ENCODE peak calls at places on chromosomes 11 and 22, in ten cellular contexts. One of them, this sample, is unnamed.

GRCh38 chr11:35138606-35138948 is 394 bp upstream of the CD44 start:
- DNase-seq in transverse colon: no peak
- DNase-seq in sigmoid colon: no peak
- DNase-seq in prostate gland: no peak
- DNase-seq in spleen: no peak
- DNase-seq in esophagus muscularis mucosa: no peak
- DNase-seq in H1: no peak
- DNase-seq in stomach: no peak
- DNase-seq in K562: no peak
- DNase-seq in upper lobe of left lung: peak; percentile 44
- DNase-seq in this sample: no peak

GRCh38 chr11:103295704-103296103 is 186.5 kb downstream of the DYNC2H1 start:
- DNase-seq in transverse colon: no peak
- DNase-seq in sigmoid colon: no peak
- DNase-seq in prostate gland: no peak
- DNase-seq in spleen: no peak
- DNase-seq in esophagus muscularis mucosa: no peak
- DNase-seq in H1: no peak
- DNase-seq in stomach: no peak
- DNase-seq in K562: no peak
- DNase-seq in upper lobe of left lung: no peak
- DNase-seq in this sample: no peak

GRCh38 chr22:37222440-37222971 is 10.2 kb upstream of the SSTR3 start:
- DNase-seq in transverse colon: peak; percentile 28
- DNase-seq in sigmoid colon: no peak
- DNase-seq in prostate gland: no peak
- DNase-seq in spleen: peak; percentile 91
- DNase-seq in esophagus muscularis mucosa: no peak
- DNase-seq in H1: no peak
- DNase-seq in stomach: no peak
- DNase-seq in K562: no peak
- DNase-seq in upper lobe of left lung: no peak
- DNase-seq in this sample: no peak

GRCh38 chr11:84914511-84914910 is 712.6 kb downstream of the DLG2 start:
- DNase-seq in transverse colon: no peak
- DNase-seq in sigmoid colon: no peak
- DNase-seq in prostate gland: no peak
- DNase-seq in spleen: no peak
- DNase-seq in esophagus muscularis mucosa: no peak
- DNase-seq in H1: no peak
- DNase-seq in stomach: no peak
- DNase-seq in K562: no peak
- DNase-seq in upper lobe of left lung: no peak
- DNase-seq in this sample: no peak

GRCh38 chr22:49705631-49706352 is 121.9 kb downstream of the BRD1 start:
- DNase-seq in transverse colon: no peak
- DNase-seq in sigmoid colon: no peak
- DNase-seq in prostate gland: no peak
- DNase-seq in spleen: peak; percentile 59
- DNase-seq in esophagus muscularis mucosa: no peak
- DNase-seq in H1: no peak
- DNase-seq in stomach: no peak
- DNase-seq in K562: no peak
- DNase-seq in upper lobe of left lung: no peak
- DNase-seq in this sample: no peak

GRCh38 chr11:8092587-8093424 is 11.8 kb downstream of the TUB start:
- DNase-seq in transverse colon: peak; percentile 63
- DNase-seq in sigmoid colon: peak; percentile 79
- DNase-seq in prostate gland: peak; percentile 43
- DNase-seq in spleen: peak; percentile 64
- DNase-seq in esophagus muscularis mucosa: no peak
- DNase-seq in H1: no peak
- DNase-seq in stomach: peak; percentile 68
- DNase-seq in K562: peak; percentile 78
- DNase-seq in upper lobe of left lung: peak; percentile 49
- DNase-seq in this sample: peak; percentile 61

GRCh38 chr11:848988-849824 is 6.6 kb downstream of the TSPAN4 start:
- DNase-seq in transverse colon: no peak
- DNase-seq in sigmoid colon: no peak
- DNase-seq in prostate gland: no peak
- DNase-seq in spleen: no peak
- DNase-seq in esophagus muscularis mucosa: no peak
- DNase-seq in H1: no peak
- DNase-seq in stomach: no peak
- DNase-seq in K562: no peak
- DNase-seq in upper lobe of left lung: no peak
- DNase-seq in this sample: peak; percentile 28

GRCh38 chr11:60370252-60370810 is 8.0 kb upstream of the MS4A7 start:
- DNase-seq in transverse colon: no peak
- DNase-seq in sigmoid colon: no peak
- DNase-seq in prostate gland: no peak
- DNase-seq in spleen: no peak
- DNase-seq in esophagus muscularis mucosa: no peak
- DNase-seq in H1: no peak
- DNase-seq in stomach: no peak
- DNase-seq in K562: no peak
- DNase-seq in upper lobe of left lung: no peak
- DNase-seq in this sample: no peak

GRCh38 chr11:5701184-5701583 is 11.6 kb downstream of the TRIM22 start:
- DNase-seq in transverse colon: no peak
- DNase-seq in sigmoid colon: no peak
- DNase-seq in prostate gland: no peak
- DNase-seq in spleen: no peak
- DNase-seq in esophagus muscularis mucosa: no peak
- DNase-seq in H1: no peak
- DNase-seq in stomach: no peak
- DNase-seq in K562: no peak
- DNase-seq in upper lobe of left lung: no peak
- DNase-seq in this sample: no peak

GRCh38 chr11:31799794-31800397 is 11.2 kb downstream of the PAX6 start:
- DNase-seq in transverse colon: no peak
- DNase-seq in sigmoid colon: no peak
- DNase-seq in prostate gland: no peak
- DNase-seq in spleen: no peak
- DNase-seq in esophagus muscularis mucosa: peak; percentile 37
- DNase-seq in H1: no peak
- DNase-seq in stomach: no peak
- DNase-seq in K562: no peak
- DNase-seq in upper lobe of left lung: no peak
- DNase-seq in this sample: no peak

GRCh38 chr11:16966633-16967346 is 47.4 kb downstream of the PLEKHA7 start:
- DNase-seq in transverse colon: peak; percentile 74
- DNase-seq in sigmoid colon: no peak
- DNase-seq in prostate gland: no peak
- DNase-seq in spleen: no peak
- DNase-seq in esophagus muscularis mucosa: no peak
- DNase-seq in H1: no peak
- DNase-seq in stomach: peak; percentile 44
- DNase-seq in K562: no peak
- DNase-seq in upper lobe of left lung: no peak
- DNase-seq in this sample: no peak

GRCh38 chr11:129694966-129695365 is 120.7 kb upstream of the TMEM45B start:
- DNase-seq in transverse colon: no peak
- DNase-seq in sigmoid colon: no peak
- DNase-seq in prostate gland: no peak
- DNase-seq in spleen: no peak
- DNase-seq in esophagus muscularis mucosa: no peak
- DNase-seq in H1: no peak
- DNase-seq in stomach: no peak
- DNase-seq in K562: no peak
- DNase-seq in upper lobe of left lung: no peak
- DNase-seq in this sample: peak; percentile 16

GRCh38 chr11:43823316-43823715 is 57.3 kb upstream of the ALKBH3 start:
- DNase-seq in transverse colon: no peak
- DNase-seq in sigmoid colon: no peak
- DNase-seq in prostate gland: no peak
- DNase-seq in spleen: no peak
- DNase-seq in esophagus muscularis mucosa: no peak
- DNase-seq in H1: no peak
- DNase-seq in stomach: no peak
- DNase-seq in K562: no peak
- DNase-seq in upper lobe of left lung: no peak
- DNase-seq in this sample: no peak

GRCh38 chr11:93489841-93490240 is 53.4 kb downstream of the SMCO4 start:
- DNase-seq in transverse colon: no peak
- DNase-seq in sigmoid colon: no peak
- DNase-seq in prostate gland: no peak
- DNase-seq in spleen: no peak
- DNase-seq in esophagus muscularis mucosa: no peak
- DNase-seq in H1: no peak
- DNase-seq in stomach: no peak
- DNase-seq in K562: no peak
- DNase-seq in upper lobe of left lung: no peak
- DNase-seq in this sample: no peak

GRCh38 chr11:109029927-109030326 is 365.1 kb downstream of the DDX10 start:
- DNase-seq in transverse colon: no peak
- DNase-seq in sigmoid colon: no peak
- DNase-seq in prostate gland: no peak
- DNase-seq in spleen: no peak
- DNase-seq in esophagus muscularis mucosa: peak; percentile 53
- DNase-seq in H1: no peak
- DNase-seq in stomach: no peak
- DNase-seq in K562: no peak
- DNase-seq in upper lobe of left lung: no peak
- DNase-seq in this sample: no peak

DNA sequence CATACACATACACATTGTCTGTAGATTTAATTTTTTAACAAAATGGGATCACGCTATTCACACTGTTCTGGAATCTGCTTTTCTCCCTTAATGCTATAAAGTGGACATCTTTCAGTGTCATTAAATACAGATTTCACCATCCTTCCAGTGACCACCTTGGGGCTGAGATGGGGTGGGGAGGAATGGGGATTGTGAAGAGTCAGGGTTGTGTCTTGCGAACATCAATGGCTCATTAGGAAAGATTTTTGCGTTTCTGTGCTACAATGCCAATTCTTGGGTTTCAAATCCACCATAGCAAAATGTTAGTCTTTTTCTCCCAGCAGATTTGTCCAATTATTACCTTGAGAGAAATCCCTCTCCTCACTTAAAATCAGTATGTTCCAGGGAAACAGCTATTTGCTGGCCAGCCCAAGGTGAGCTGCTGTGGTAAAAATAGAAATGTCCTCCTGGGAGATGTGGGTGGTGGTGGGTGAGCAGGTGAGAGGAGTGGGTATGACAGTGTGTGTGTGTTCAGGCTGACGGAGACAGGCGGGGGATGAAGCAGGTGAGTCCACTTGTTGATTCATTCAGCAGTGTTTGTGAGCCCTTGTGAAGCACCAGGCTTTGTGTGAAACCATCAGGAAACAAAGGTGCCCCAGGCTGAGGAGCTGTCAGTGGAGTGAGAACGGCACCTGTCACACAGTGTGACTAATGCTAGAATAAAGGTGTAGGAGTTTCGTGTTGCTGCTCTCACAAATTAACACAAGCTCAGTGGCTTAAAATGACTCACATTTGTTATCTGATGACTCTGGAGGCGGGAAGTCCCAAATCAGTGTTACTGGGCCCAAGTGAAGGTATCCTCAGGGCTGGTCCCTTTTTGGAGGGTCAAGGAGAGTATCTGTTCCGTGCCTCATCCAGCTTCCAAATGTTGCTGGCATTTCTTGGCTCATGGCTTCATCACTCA is 1.7 kb upstream of the CBX6 start:
- DNase-seq in transverse colon: no peak
- DNase-seq in sigmoid colon: peak; percentile 53
- DNase-seq in prostate gland: no peak
- DNase-seq in spleen: no peak
- DNase-seq in esophagus muscularis mucosa: peak; percentile 31
- DNase-seq in H1: no peak
- DNase-seq in stomach: peak; percentile 25
- DNase-seq in K562: no peak
- DNase-seq in upper lobe of left lung: no peak
- DNase-seq in this sample: no peak
- TF ChIP-seq POLR2A in transverse colon: no peak
- TF ChIP-seq POLR2A in sigmoid colon: no peak
- TF ChIP-seq POLR2A in prostate gland: no peak
- TF ChIP-seq POLR2A in spleen: no peak
- TF ChIP-seq POLR2A in esophagus muscularis mucosa: no peak
- TF ChIP-seq POLR2A in H1: no peak
- TF ChIP-seq POLR2A in stomach: no peak
- TF ChIP-seq POLR2A in K562: no peak
- TF ChIP-seq POLR2A in upper lobe of left lung: no peak
- TF ChIP-seq POLR2A in this sample: no peak

GRCh38 chr22:41907436-41908401 is 7.2 kb downstream of the SHISA8 start:
- DNase-seq in transverse colon: no peak
- DNase-seq in sigmoid colon: no peak
- DNase-seq in prostate gland: no peak
- DNase-seq in spleen: no peak
- DNase-seq in esophagus muscularis mucosa: no peak
- DNase-seq in H1: no peak
- DNase-seq in stomach: no peak
- DNase-seq in K562: no peak
- DNase-seq in upper lobe of left lung: no peak
- DNase-seq in this sample: no peak
- TF ChIP-seq POLR2AphosphoS5 in transverse colon: no peak
- TF ChIP-seq POLR2AphosphoS5 in sigmoid colon: no peak
- TF ChIP-seq POLR2AphosphoS5 in prostate gland: no peak
- TF ChIP-seq POLR2AphosphoS5 in spleen: peak; percentile 32
- TF ChIP-seq POLR2AphosphoS5 in esophagus muscularis mucosa: no peak
- TF ChIP-seq POLR2AphosphoS5 in H1: peak; percentile 70
- TF ChIP-seq POLR2AphosphoS5 in stomach: no peak
- TF ChIP-seq POLR2AphosphoS5 in K562: no peak
- TF ChIP-seq POLR2AphosphoS5 in upper lobe of left lung: no peak
- TF ChIP-seq POLR2AphosphoS5 in this sample: peak; percentile 12

DNA sequence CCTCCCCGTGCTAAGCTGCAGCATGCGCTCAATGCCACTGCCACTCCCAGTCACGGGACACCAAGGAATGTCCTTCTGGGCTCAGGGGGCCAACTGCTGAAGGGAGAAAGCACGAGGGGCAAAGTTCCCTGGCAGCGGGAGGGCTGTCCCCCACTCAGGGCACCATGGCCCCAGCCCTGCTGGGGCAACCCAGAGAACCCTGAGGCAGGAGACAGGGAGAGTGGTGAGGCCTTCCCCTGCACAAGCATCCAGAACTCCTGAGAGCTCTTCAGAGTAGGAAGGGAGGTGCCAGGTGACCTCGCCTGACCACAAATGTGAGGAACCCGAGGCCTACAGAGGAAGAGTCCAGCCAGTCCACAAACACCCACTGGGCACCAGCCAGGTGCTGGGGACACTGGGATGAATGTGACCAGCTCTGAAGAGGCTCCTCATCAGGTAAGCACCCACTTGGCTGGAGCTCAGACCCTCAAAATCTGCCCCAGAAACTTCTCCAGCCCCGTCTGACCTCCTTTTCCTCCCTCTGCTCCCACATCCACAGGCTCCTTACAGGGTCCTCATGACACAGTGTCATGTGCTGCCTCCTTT is 15.6 kb downstream of the GDPD5 start:
- DNase-seq in transverse colon: no peak
- DNase-seq in sigmoid colon: no peak
- DNase-seq in prostate gland: no peak
- DNase-seq in spleen: no peak
- DNase-seq in esophagus muscularis mucosa: no peak
- DNase-seq in H1: no peak
- DNase-seq in stomach: no peak
- DNase-seq in K562: no peak
- DNase-seq in upper lobe of left lung: peak; percentile 49
- DNase-seq in this sample: no peak
- H3K27ac ChIP-seq in transverse colon: no peak overlapping the region
- H3K27ac ChIP-seq in sigmoid colon: no peak overlapping the region
- H3K27ac ChIP-seq in prostate gland: no peak overlapping the region
- H3K27ac ChIP-seq in spleen: peak overlapping the region; percentile 87
- H3K27ac ChIP-seq in esophagus muscularis mucosa: no peak overlapping the region
- H3K27ac ChIP-seq in H1: no peak overlapping the region
- H3K27ac ChIP-seq in stomach: no peak overlapping the region
- H3K27ac ChIP-seq in K562: no peak overlapping the region
- H3K27ac ChIP-seq in upper lobe of left lung: no peak overlapping the region
- H3K27ac ChIP-seq in this sample: no peak overlapping the region

GRCh38 chr22:48660795-48661740 is 1166.6 kb downstream of the BRD1 start:
- DNase-seq in transverse colon: no peak
- DNase-seq in sigmoid colon: no peak
- DNase-seq in prostate gland: no peak
- DNase-seq in spleen: no peak
- DNase-seq in esophagus muscularis mucosa: no peak
- DNase-seq in H1: no peak
- DNase-seq in stomach: no peak
- DNase-seq in K562: no peak
- DNase-seq in upper lobe of left lung: no peak
- DNase-seq in this sample: no peak
- TF ChIP-seq POLR2A in transverse colon: no peak
- TF ChIP-seq POLR2A in sigmoid colon: no peak
- TF ChIP-seq POLR2A in prostate gland: no peak
- TF ChIP-seq POLR2A in spleen: no peak
- TF ChIP-seq POLR2A in esophagus muscularis mucosa: no peak
- TF ChIP-seq POLR2A in H1: no peak
- TF ChIP-seq POLR2A in stomach: no peak
- TF ChIP-seq POLR2A in K562: no peak
- TF ChIP-seq POLR2A in upper lobe of left lung: no peak
- TF ChIP-seq POLR2A in this sample: no peak

This sample was measured in endothelial cell of umbilical vein.